ENCODE peak calls at places on chromosomes 16 and 17, in five cellular contexts. A, E, G, U and I are unnamed samples.

GRCh38 chr17:74532115-74532514 is 840 bp upstream of the CD300LB start:
- DNase-seq in A (no peak), E (no peak), G (no peak), U (peak), I (peak)

GRCh38 chr17:21017256-21017655 is 25.6 kb downstream of the USP22 start:
- DNase-seq in A (no peak), E (no peak), G (no peak), U (no peak), I (no peak)

GRCh38 chr16:48720266-48720665 is 110.3 kb upstream of the N4BP1 start:
- DNase-seq in A (peak), E (peak), G (no peak), U (peak), I (peak)

GRCh38 chr17:18888766-18889290 is 30.9 kb downstream of the PRPSAP2 start:
- DNase-seq in A (no peak), E (no peak), G (no peak), U (no peak), I (no peak)

GRCh38 chr17:50396261-50397110 is 837 bp downstream of the LRRC59 start:
- DNase-seq in A (peak), E (peak), G (peak), U (no peak), I (no peak)

GRCh38 chr17:50649042-50649908 is 14.6 kb downstream of the ABCC3 start:
- DNase-seq in A (no peak), E (no peak), G (no peak), U (no peak), I (no peak)

GRCh38 chr17:83189013-83189672 is 109.7 kb downstream of the METRNL start:
- DNase-seq in A (no peak), E (no peak), G (no peak), U (no peak), I (no peak)

GRCh38 chr16:65281636-65282035 is 159.8 kb upstream of the CDH11 start:
- DNase-seq in A (peak), E (no peak), G (no peak), U (no peak), I (no peak)

GRCh38 chr17:77352441-77352840 is 211.7 kb downstream of the SEC14L1 start:
- DNase-seq in A (no peak), E (no peak), G (no peak), U (no peak), I (no peak)

GRCh38 chr16:54976651-54977200 is 46.1 kb downstream of the IRX5 start:
- DNase-seq in A (no peak), E (no peak), G (no peak), U (no peak), I (no peak)

GRCh38 chr16:7420843-7421242 is 88.2 kb downstream of the RBFOX1 start:
- DNase-seq in A (no peak), E (no peak), G (no peak), U (no peak), I (no peak)

GRCh38 chr16:20064520-20064919 is 9.2 kb downstream of the GPR139 start:
- DNase-seq in A (no peak), E (no peak), G (no peak), U (no peak), I (no peak)

GRCh38 chr17:45311762-45312476 is 4.9 kb downstream of the MAP3K14 start:
- DNase-seq in A (no peak), E (peak), G (peak), U (no peak), I (no peak)

GRCh38 chr17:78342438-78343098 is 17.3 kb downstream of the SOCS3 start:
- DNase-seq in A (no peak), E (peak), G (peak), U (no peak), I (peak)

GRCh38 chr17:74987418-74987908 is at the start of gene CDR2L:
- DNase-seq in A (peak), E (peak), G (peak), U (peak), I (peak)

GRCh38 chr17:60827920-60828319 is 150.3 kb downstream of the BCAS3 start:
- DNase-seq in A (no peak), E (no peak), G (no peak), U (no peak), I (no peak)

GRCh38 chr16:46573008-46573833 is 48.0 kb downstream of the SHCBP1 start:
- DNase-seq in A (no peak), E (peak), G (peak), U (no peak), I (peak)

GRCh38 chr16:57530531-57531252 is 5.7 kb downstream of the CCDC102A start:
- DNase-seq in A (no peak), E (no peak), G (no peak), U (no peak), I (peak)

GRCh38 chr17:82435601-82436583 is 14.7 kb downstream of the CYBC1 start:
- DNase-seq in A (no peak), E (no peak), G (no peak), U (no peak), I (peak)

GRCh38 chr17:65685110-65685509 is 123.7 kb upstream of the AXIN2 start:
- DNase-seq in A (no peak), E (no peak), G (no peak), U (no peak), I (no peak)

GRCh38 chr16:24255446-24256352 is at the start of gene CACNG3:
- DNase-seq in A (peak), E (peak), G (no peak), U (peak), I (peak)

GRCh38 chr17:47694018-47694817 is at the start of gene TBKBP1:
- DNase-seq in A (peak), E (no peak), G (peak), U (peak), I (peak)

GRCh38 chr16:79411357-79411756 is 189.2 kb downstream of the MAF start:
- DNase-seq in A (no peak), E (no peak), G (no peak), U (no peak), I (no peak)

GRCh38 chr16:56673916-56674315 is 4.3 kb downstream of the MT1H start:
- DNase-seq in A (no peak), E (peak), G (peak), U (no peak), I (peak)

GRCh38 chr16:25340973-25341372 is 83.3 kb upstream of the ZKSCAN2 start:
- DNase-seq in A (no peak), E (no peak), G (no peak), U (no peak), I (no peak)

GRCh38 chr17:30376621-30377452 is 1.9 kb upstream of the CPD start:
- DNase-seq in A (no peak), E (no peak), G (peak), U (no peak), I (no peak)

GRCh38 chr16:10572611-10573010 is 7.8 kb downstream of the EMP2 start:
- DNase-seq in A (no peak), E (no peak), G (no peak), U (no peak), I (no peak)

GRCh38 chr17:9862949-9863348 is 37.2 kb downstream of the GLP2R start:
- DNase-seq in A (no peak), E (no peak), G (no peak), U (no peak), I (peak)

GRCh38 chr17:1636732-1637285 is 8.2 kb upstream of the SLC43A2 start:
- DNase-seq in A (no peak), E (no peak), G (no peak), U (no peak), I (no peak)

GRCh38 chr17:10127819-10128375 is 70.5 kb downstream of the GAS7 start:
- DNase-seq in A (no peak), E (no peak), G (peak), U (peak), I (no peak)

GRCh38 chr17:47935961-47936360 is 5.4 kb upstream of the PNPO start:
- DNase-seq in A (no peak), E (no peak), G (peak), U (no peak), I (no peak)

GRCh38 chr16:5820472-5820871 is 722.9 kb upstream of the EEF2KMT start:
- DNase-seq in A (no peak), E (no peak), G (no peak), U (peak), I (no peak)

GRCh38 chr17:29007456-29008455 is 1.9 kb upstream of the SEZ6 start:
- DNase-seq in A (no peak), E (peak), G (peak), U (no peak), I (no peak)

GRCh38 chr17:6231886-6232767 is 161.9 kb downstream of the WSCD1 start:
- DNase-seq in A (no peak), E (no peak), G (peak), U (no peak), I (peak)

GRCh38 chr16:87056083-87056482 is 261.1 kb downstream of the C16orf95 start:
- DNase-seq in A (no peak), E (no peak), G (no peak), U (no peak), I (peak)

GRCh38 chr17:82300707-82301270 is 16.6 kb downstream of the CD7 start:
- DNase-seq in A (no peak), E (peak), G (peak), U (no peak), I (peak)

GRCh38 chr16:78606572-78606971 is 507.1 kb downstream of the WWOX start:
- DNase-seq in A (peak), E (no peak), G (no peak), U (no peak), I (no peak)

GRCh38 chr16:68901910-68902309 is 58.6 kb downstream of the TANGO6 start:
- DNase-seq in A (no peak), E (no peak), G (no peak), U (no peak), I (no peak)

GRCh38 chr16:68898026-68898425 is 54.7 kb downstream of the TANGO6 start:
- DNase-seq in A (no peak), E (no peak), G (no peak), U (no peak), I (no peak)

GRCh38 chr16:68902376-68903345 is 59.3 kb downstream of the TANGO6 start:
- DNase-seq in A (peak), E (peak), G (peak), U (no peak), I (peak)

GRCh38 chr16:68894714-68895113 is 51.4 kb downstream of the TANGO6 start:
- DNase-seq in A (no peak), E (no peak), G (no peak), U (no peak), I (no peak)

GRCh38 chr16:68900009-68900408 is 56.7 kb downstream of the TANGO6 start:
- DNase-seq in A (no peak), E (no peak), G (no peak), U (no peak), I (no peak)
- H2BK12ac ChIP-seq in A (no peak), E (no peak), G (no peak), U (no peak), I (no peak)

DNA sequence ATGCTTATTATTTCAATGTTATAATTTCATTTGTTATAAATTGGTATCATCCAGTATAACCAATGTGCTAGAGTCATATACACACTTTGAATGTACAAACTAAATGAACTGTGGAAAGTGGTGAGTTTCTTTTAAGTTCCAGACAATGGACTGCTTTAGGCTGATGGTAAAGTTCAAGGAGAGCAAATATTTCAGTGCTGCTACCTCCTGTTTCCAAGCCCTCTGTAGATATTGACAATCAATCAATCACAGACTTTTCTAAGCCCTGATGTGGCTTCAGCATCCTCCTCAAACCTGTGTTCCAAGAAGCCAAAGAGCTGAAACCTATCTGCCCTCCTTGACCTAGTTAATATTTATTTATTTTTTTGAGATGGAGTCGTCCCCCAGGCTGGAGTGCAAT is 28.2 kb upstream of the SREBF1 start:
- DNase-seq in A (no peak), E (no peak), G (no peak), U (no peak), I (no peak)
- H2BK12ac ChIP-seq in A (no peak), E (no peak), G (no peak), U (no peak), I (no peak)

GRCh38 chr16:4401510-4401909 is 14.9 kb downstream of the CORO7 start:
- DNase-seq in A (no peak), E (no peak), G (no peak), U (no peak), I (no peak)

GRCh38 chr16:4403133-4403949 is 13.1 kb downstream of the CORO7 start:
- DNase-seq in A (no peak), E (no peak), G (no peak), U (no peak), I (no peak)

GRCh38 chr16:4402439-4403132 is 13.8 kb downstream of the CORO7 start:
- DNase-seq in A (peak), E (peak), G (peak), U (no peak), I (peak)

GRCh38 chr16:4404247-4404966 is 12.0 kb downstream of the CORO7 start:
- DNase-seq in A (no peak), E (peak), G (peak), U (peak), I (peak)

DNA sequence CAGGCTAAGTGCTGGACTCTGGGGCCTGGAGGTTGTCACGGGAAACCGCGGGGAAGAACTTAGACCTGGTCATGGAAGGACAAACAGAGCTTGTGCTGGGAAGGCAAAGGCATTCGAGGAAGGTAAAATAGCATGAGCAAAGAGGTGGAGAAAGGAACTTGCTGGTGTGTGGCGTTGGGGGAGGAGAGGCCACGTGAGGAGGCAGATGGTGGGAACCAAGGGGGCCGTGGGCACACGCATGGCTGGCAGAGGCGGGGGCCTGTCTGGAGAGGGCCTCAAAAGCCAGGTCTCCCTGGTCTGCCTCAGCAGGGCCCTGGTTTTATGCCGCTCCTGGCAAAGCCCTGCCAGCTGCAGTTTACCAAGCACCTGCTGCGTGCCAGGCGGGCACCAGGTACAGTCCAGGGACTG is 15.3 kb downstream of the CORO7 start:
- DNase-seq in A (no peak), E (no peak), G (no peak), U (no peak), I (no peak)
- H2BK12ac ChIP-seq in A (peak), E (no peak), G (no peak), U (peak), I (no peak)

DNA sequence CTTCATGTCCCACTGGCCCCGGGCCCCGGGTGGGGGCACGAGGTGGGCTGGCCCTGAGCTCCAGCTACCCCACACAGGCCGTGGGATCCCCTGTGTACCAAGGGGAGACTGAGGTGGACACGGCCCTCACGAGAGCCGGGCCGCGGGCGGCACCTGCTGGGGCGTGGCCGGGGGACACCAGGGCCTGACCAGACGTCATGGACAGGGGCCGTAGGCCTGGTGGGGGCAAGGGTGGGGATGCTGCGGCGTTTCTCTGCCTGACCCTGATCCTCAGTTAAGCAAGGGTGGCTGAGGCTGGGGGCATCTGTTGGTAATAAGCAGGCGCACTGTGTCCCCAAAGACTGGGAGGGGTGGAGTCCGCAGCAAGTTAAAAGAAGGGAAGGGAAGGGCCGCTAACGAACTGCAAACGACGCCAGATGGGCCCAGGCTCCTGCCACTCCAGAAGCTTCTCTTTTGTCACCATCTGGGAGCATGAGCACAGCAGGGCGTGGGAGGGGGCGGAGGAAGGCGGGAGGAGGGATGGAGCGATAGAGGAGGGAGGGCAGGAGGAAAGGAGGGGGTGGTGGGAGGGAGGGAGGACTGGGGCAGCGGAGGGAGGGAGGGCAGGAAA is 22.4 kb upstream of the PABPN1L start:
- DNase-seq in A (no peak), E (no peak), G (no peak), U (no peak), I (no peak)
- H2BK12ac ChIP-seq in A (no peak), E (no peak), G (no peak), U (no peak), I (no peak)

GRCh38 chr16:89522287-89522686 is 14.1 kb downstream of the SPG7 start:
- DNase-seq in A (no peak), E (peak), G (no peak), U (no peak), I (peak)

GRCh38 chr16:89519881-89520280 is 11.7 kb downstream of the SPG7 start:
- DNase-seq in A (no peak), E (no peak), G (no peak), U (no peak), I (no peak)

GRCh38 chr16:89525146-89525913 is 17.1 kb downstream of the SPG7 start:
- DNase-seq in A (no peak), E (no peak), G (no peak), U (no peak), I (no peak)

GRCh38 chr16:89529097-89529496 is 20.9 kb downstream of the SPG7 start:
- DNase-seq in A (no peak), E (no peak), G (no peak), U (no peak), I (no peak)

DNA sequence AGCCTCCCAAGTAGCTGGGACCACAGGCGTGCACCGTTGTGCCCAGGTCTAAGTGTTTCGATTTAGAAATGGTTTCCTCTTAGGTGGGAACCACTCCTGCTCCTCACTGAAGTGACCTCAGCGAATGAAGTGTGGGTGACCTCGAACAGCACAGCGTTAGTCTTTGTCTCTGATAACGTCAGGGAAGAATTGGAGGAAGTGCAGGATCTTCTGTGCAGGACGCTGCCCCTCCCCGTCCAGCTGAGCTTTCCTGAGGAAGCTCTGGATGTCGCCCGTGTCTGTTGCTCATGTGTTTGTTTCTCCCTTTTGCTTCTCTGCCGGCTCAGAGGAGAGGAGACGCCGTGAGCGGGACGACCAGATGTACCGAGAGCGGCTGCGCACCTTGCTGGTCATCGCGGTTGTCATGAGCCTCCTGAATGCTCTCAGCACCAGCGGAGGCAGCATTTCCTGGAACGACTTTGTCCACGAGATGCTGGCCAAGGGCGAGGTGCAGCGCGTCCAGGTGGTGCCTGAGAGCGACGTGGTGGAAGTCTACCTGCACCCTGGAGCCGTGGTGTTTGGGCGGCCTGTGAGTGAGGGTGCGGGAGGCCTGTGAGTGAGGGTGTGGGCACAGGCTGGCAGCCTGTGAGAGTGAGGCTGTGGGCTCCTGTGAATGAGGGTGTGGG is 15.6 kb downstream of the SPG7 start:
- DNase-seq in A (no peak), E (no peak), G (no peak), U (no peak), I (no peak)
- H2BK12ac ChIP-seq in A (peak), E (no peak), G (no peak), U (no peak), I (no peak)

GRCh38 chr16:8565498-8565897 is 24.8 kb downstream of the TMEM114 start:
- DNase-seq in A (no peak), E (no peak), G (no peak), U (no peak), I (peak)
- H2BK12ac ChIP-seq in A (no peak), E (no peak), G (no peak), U (no peak), I (no peak)

GRCh38 chr16:50252082-50252611 is 14.2 kb upstream of the ADCY7 start:
- DNase-seq in A (no peak), E (no peak), G (no peak), U (no peak), I (no peak)
- H2BK12ac ChIP-seq in A (peak), E (no peak), G (no peak), U (no peak), I (no peak)

GRCh38 chr17:8417806-8418205 is 17.9 kb upstream of the NDEL1 start:
- DNase-seq in A (no peak), E (no peak), G (no peak), U (no peak), I (no peak)

GRCh38 chr17:8420041-8420934 is 15.4 kb upstream of the NDEL1 start:
- DNase-seq in A (no peak), E (no peak), G (peak), U (no peak), I (no peak)

GRCh38 chr17:8421571-8421970 is 14.1 kb upstream of the NDEL1 start:
- DNase-seq in A (no peak), E (no peak), G (no peak), U (no peak), I (no peak)

GRCh38 chr17:8419305-8419704 is 16.4 kb upstream of the NDEL1 start:
- DNase-seq in A (no peak), E (no peak), G (no peak), U (no peak), I (no peak)

GRCh38 chr17:8418471-8418870 is 17.2 kb upstream of the NDEL1 start:
- DNase-seq in A (no peak), E (no peak), G (no peak), U (no peak), I (no peak)
- H2BK12ac ChIP-seq in A (no peak), E (no peak), G (no peak), U (no peak), I (no peak)

GRCh38 chr16:8853150-8853549 is 15.7 kb downstream of the CARHSP1 start:
- DNase-seq in A (no peak), E (no peak), G (no peak), U (no peak), I (no peak)

GRCh38 chr16:8852534-8852933 is 16.3 kb downstream of the CARHSP1 start:
- DNase-seq in A (no peak), E (no peak), G (no peak), U (no peak), I (no peak)

GRCh38 chr16:8855051-8855786 is 13.6 kb downstream of the CARHSP1 start:
- DNase-seq in A (no peak), E (no peak), G (no peak), U (no peak), I (no peak)

GRCh38 chr16:8854298-8854948 is 14.4 kb downstream of the CARHSP1 start:
- DNase-seq in A (no peak), E (no peak), G (no peak), U (no peak), I (no peak)

GRCh38 chr16:8853611-8854010 is 15.2 kb downstream of the CARHSP1 start:
- DNase-seq in A (no peak), E (no peak), G (no peak), U (no peak), I (no peak)
- H2BK12ac ChIP-seq in A (no peak), E (no peak), G (no peak), U (no peak), I (no peak)